ENCODE peak calls at places on chromosome 22, in six cellular contexts. A is stomach; Z is CD8-positive, alpha-beta T cell; E is tibial nerve; P is OCI-LY7; W is right atrium auricular region. O is an unnamed sample. For H3K36me3, the result is how much of the 10 kb centered on the place peaks cover.

GRCh38 chr22:27136596-27136995 is 479.2 kb downstream of the MIAT start:
- DNase-seq in A (no peak), Z (no peak), E (no peak), P (no peak), W (no peak), O (no peak)

GRCh38 chr22:38108561-38109319 is 1.7 kb downstream of the BAIAP2L2 start:
- DNase-seq in A (no peak), Z (no peak), E (no peak), P (no peak), W (no peak), O (peak)

GRCh38 chr22:35708453-35708852 is 9.2 kb upstream of the APOL5 start:
- DNase-seq in A (no peak), Z (no peak), E (no peak), P (no peak), W (no peak), O (no peak)

GRCh38 chr22:22865311-22866072 is 22.1 kb upstream of the IGLL5 start:
- DNase-seq in A (no peak), Z (peak), E (peak), P (peak), W (peak), O (peak)

GRCh38 chr22:38016182-38017078 is 32.1 kb upstream of the SOX10 start:
- DNase-seq in A (peak), Z (no peak), E (peak), P (no peak), W (no peak), O (no peak)

GRCh38 chr22:29994027-29994715 is 86.1 kb upstream of the HORMAD2 start:
- DNase-seq in A (no peak), Z (no peak), E (no peak), P (no peak), W (no peak), O (no peak)

GRCh38 chr22:21102659-21103267 is 57.0 kb downstream of the LRRC74B start:
- DNase-seq in A (peak), Z (peak), E (peak), P (peak), W (peak), O (peak)

GRCh38 chr22:37009490-37009889 is 9.8 kb downstream of the TST start:
- DNase-seq in A (no peak), Z (no peak), E (no peak), P (no peak), W (no peak), O (no peak)

GRCh38 chr22:39396797-39397195 is 2.8 kb upstream of the TAB1 start:
- DNase-seq in A (no peak), Z (no peak), E (no peak), P (no peak), W (no peak), O (no peak)

GRCh38 chr22:37225481-37225880 is 13.2 kb upstream of the SSTR3 start:
- DNase-seq in A (no peak), Z (no peak), E (no peak), P (peak), W (no peak), O (peak)

GRCh38 chr22:23533328-23533762 is 46.7 kb downstream of the IGLL1 start:
- DNase-seq in A (no peak), Z (no peak), E (no peak), P (peak), W (no peak), O (peak)

GRCh38 chr22:26995222-26995621 is 337.8 kb downstream of the MIAT start:
- DNase-seq in A (no peak), Z (no peak), E (no peak), P (no peak), W (no peak), O (no peak)

GRCh38 chr22:38900677-38901076 is 28.7 kb upstream of the CBX6 start:
- DNase-seq in A (no peak), Z (no peak), E (no peak), P (peak), W (no peak), O (no peak)

GRCh38 chr22:26740253-26740652 is 82.9 kb downstream of the MIAT start:
- DNase-seq in A (no peak), Z (no peak), E (no peak), P (no peak), W (no peak), O (no peak)

GRCh38 chr22:49913446-49913845 is 4.8 kb downstream of the ALG12 start:
- DNase-seq in A (no peak), Z (no peak), E (no peak), P (no peak), W (no peak), O (peak)

GRCh38 chr22:35582218-35582860 is 34.8 kb downstream of the MB start:
- DNase-seq in A (no peak), Z (no peak), E (no peak), P (no peak), W (no peak), O (no peak)

GRCh38 chr22:29312218-29313125 is 3.0 kb downstream of the RASL10A start:
- DNase-seq in A (no peak), Z (no peak), E (no peak), P (no peak), W (no peak), O (no peak)

GRCh38 chr22:17119481-17120202 is 1.5 kb downstream of the TMEM121B start:
- DNase-seq in A (no peak), Z (no peak), E (no peak), P (no peak), W (no peak), O (no peak)

GRCh38 chr22:17118342-17118741 is 2.8 kb downstream of the TMEM121B start:
- DNase-seq in A (no peak), Z (no peak), E (no peak), P (no peak), W (no peak), O (no peak)

GRCh38 chr22:17120711-17121234 is 387 bp downstream of the TMEM121B start:
- DNase-seq in A (no peak), Z (peak), E (no peak), P (no peak), W (no peak), O (no peak)

GRCh38 chr22:17121235-17122195 is at the start of gene TMEM121B:
- DNase-seq in A (peak), Z (no peak), E (peak), P (no peak), W (peak), O (peak)

GRCh38 chr22:17120281-17120680 is 879 bp downstream of the TMEM121B start:
- DNase-seq in A (peak), Z (peak), E (no peak), P (no peak), W (no peak), O (peak)
- TF ChIP-seq CTCF in A (no peak), Z (no peak), E (no peak), P (no peak), W (no peak), O (no peak)

DNA sequence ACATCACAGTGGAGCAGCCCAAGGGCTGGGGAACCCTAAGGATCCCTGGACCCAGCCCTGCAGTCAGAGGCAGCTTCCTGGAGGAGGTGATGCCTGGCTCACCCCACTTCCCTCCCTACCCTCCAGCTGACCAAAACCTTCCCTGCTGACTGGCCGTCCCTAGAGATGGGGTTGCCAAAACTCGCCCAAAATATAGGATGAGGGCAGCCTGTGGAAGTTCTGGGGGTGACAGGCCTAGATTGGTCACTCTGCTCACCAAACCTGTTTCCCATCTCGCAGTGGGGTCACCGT is 35.0 kb upstream of the PPARA start:
- DNase-seq in A (no peak), Z (no peak), E (no peak), P (no peak), W (no peak), O (no peak)
- H3K4me3 ChIP-seq in A (no peak), Z (no peak), E (no peak), P (no peak), W (no peak), O (no peak)

GRCh38 chr22:46675479-46675878 is 55.3 kb downstream of the GRAMD4 start:
- DNase-seq in A (no peak), Z (no peak), E (no peak), P (no peak), W (no peak), O (no peak)
- H3K36me3 ChIP-seq in A (half or more), Z (under half), E (half or more), P (under half), W (under half), O (half or more)

GRCh38 chr22:31451709-31452571 is 37.7 kb downstream of the EIF4ENIF1 start:
- DNase-seq in A (no peak), Z (no peak), E (no peak), P (peak), W (no peak), O (no peak)
- TF ChIP-seq CTCF in A (peak), Z (peak), E (no peak), P (peak), W (no peak), O (peak)

GRCh38 chr22:25402160-25402500 is 162.3 kb upstream of the GRK3 start:
- DNase-seq in A (no peak), Z (no peak), E (no peak), P (peak), W (no peak), O (no peak)
- H3K4me3 ChIP-seq in A (no peak), Z (no peak), E (no peak), P (peak), W (no peak), O (no peak)

DNA sequence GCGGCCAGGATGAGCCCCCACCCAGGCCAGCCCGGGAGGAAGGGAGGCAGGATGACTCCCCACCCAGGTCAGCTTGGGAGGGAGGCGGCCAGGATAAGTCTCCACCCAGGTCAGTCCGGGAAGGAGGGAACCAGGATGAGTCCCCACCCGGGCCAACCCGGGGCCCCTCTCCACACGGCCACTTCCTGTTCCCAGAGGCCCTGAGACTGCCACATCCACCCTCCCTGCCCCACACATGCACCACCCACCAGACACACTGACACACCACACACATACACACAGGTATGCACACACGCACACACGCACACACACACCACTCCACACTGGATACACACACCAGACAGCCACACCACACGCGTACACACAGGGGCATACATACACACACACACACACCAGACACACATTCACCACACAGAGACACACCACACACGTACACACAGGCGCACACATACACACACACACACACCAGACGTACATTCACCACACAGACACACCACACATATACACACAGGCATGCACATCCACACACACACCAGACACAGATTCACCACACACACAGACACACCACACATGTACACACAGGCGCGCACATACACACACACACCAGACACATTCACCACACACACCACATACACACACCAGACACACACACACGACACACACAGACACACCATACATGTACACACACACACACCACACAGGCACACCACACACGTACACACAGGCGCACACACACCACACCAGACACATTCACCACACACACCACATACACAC is 84.9 kb upstream of the PRR5 start:
- DNase-seq in A (no peak), Z (no peak), E (no peak), P (no peak), W (no peak), O (no peak)
- H3K36me3 ChIP-seq in A (under half), Z (under half), E (under half), P (under half), W (under half), O (under half)

DNA sequence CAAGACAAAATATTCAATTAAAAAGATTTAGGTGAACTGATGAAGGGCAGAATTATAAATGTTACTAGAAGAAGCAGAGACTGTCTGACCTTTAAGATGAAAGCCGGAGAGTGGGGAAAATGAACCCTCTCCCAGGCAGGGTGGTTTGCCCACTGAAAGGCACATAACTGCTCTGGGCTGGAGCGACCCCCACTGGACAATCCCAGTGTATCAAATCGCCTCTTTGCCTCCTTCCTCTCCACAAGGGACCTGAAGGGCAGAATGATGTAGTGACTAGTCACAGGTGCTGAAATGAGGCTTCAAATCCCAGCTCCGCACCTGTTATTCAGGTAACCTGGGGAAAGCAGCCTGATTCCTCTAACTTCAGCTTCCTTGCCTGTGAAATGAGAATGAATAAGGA is 69.0 kb downstream of the EFCAB6 start:
- DNase-seq in A (no peak), Z (no peak), E (no peak), P (no peak), W (no peak), O (no peak)
- TF ChIP-seq CTCF in A (no peak), Z (no peak), E (no peak), P (no peak), W (no peak), O (no peak)

DNA sequence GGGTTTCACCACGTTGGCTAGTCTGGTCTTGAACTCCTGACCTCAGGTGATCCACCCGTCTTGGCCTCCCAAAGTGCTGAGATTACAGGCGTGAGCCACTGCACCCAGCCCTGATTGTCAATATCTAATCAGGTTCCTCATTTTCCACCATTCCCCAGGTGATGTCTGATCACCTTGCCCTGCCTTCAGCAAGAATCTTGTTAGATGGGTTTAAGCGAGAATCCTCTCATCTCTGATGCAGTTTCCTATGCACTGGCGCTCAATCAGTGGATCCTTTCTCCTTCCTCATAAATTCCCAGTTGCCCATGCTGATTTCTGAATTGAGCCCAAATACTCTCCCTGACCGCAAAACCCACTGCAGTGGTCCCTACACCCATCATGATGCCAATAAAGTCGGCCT is 664 bp upstream of the ZC3H7B start:
- DNase-seq in A (no peak), Z (no peak), E (no peak), P (no peak), W (no peak), O (no peak)
- H3K4me3 ChIP-seq in A (peak), Z (peak), E (peak), P (peak), W (no peak), O (no peak)

DNA sequence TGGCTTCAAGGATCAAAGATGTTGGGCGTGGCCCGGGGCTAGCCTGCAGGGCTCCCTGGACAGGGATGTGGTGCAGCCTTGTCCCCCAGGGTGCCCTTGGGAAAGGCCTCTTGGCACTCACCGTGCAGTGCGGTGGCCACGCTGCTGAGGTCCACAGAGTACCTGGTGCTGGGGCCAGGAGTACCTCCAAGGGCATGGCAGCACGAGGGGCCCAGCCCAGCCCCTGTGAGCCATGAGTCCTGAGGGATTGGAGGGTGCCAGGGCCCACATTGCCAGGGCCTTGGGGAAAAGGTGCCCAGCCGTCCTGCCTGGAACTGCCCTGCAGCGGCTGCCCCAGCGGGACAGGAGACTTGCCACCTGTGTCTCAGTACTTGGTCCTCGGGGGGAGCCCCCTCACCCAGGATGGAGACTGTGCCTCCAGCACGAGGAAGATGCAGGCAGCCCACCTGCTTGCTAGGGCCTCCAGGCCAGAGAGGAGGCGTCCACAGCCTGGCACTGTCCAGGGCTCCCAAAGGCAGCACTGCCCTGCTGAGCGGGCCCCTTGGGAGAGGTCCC is 44.2 kb downstream of the GRAMD4 start:
- DNase-seq in A (no peak), Z (no peak), E (no peak), P (no peak), W (no peak), O (no peak)
- H3K36me3 ChIP-seq in A (half or more), Z (under half), E (half or more), P (under half), W (half or more), O (under half)

O was measured in Peyer's patch.